ENCODE peak calls at places on chromosomes 11 and 22, in eight cellular contexts. S is adipocyte, U is transverse colon, L is LoVo, A is Peyer's patch, X is HFFc6, D is T-helper 1 cell, Y is GM23338. H is an unnamed sample.

GRCh38 chr11:19680824-19681368 is 31.7 kb upstream of the NAV2 start:
- DNase-seq in S (peak), U (no peak), L (no peak), A (no peak), X (peak), D (no peak), Y (no peak), H (no peak)

GRCh38 chr11:132452616-132453015 is 1079.7 kb downstream of the OPCML start:
- DNase-seq in S (no peak), U (no peak), L (no peak), A (no peak), X (no peak), D (no peak), Y (no peak), H (no peak)

GRCh38 chr11:85534806-85535205 is 92.3 kb downstream of the DLG2 start:
- DNase-seq in S (no peak), U (no peak), L (no peak), A (no peak), X (no peak), D (no peak), Y (no peak), H (no peak)

GRCh38 chr11:124970925-124971324 is 16.9 kb downstream of the CCDC15 start:
- DNase-seq in S (no peak), U (no peak), L (no peak), A (no peak), X (peak), D (no peak), Y (peak), H (no peak)

GRCh38 chr11:69365567-69365966 is 71.6 kb downstream of the MYEOV start:
- DNase-seq in S (no peak), U (no peak), L (no peak), A (no peak), X (no peak), D (no peak), Y (no peak), H (peak)

GRCh38 chr11:24697722-24698121 is 200.9 kb downstream of the LUZP2 start:
- DNase-seq in S (peak), U (no peak), L (no peak), A (no peak), X (no peak), D (no peak), Y (no peak), H (no peak)

GRCh38 chr11:128573674-128574073 is 13.7 kb downstream of the ETS1 start:
- DNase-seq in S (no peak), U (no peak), L (no peak), A (no peak), X (no peak), D (no peak), Y (no peak), H (no peak)

GRCh38 chr11:12052676-12053605 is 44.5 kb upstream of the DKK3 start:
- DNase-seq in S (no peak), U (no peak), L (no peak), A (no peak), X (no peak), D (no peak), Y (peak), H (no peak)

GRCh38 chr11:70928854-70929598 is 323.4 kb downstream of the SHANK2 start:
- DNase-seq in S (no peak), U (no peak), L (no peak), A (no peak), X (no peak), D (no peak), Y (peak), H (no peak)

GRCh38 chr11:69868871-69869270 is 49.7 kb upstream of the FGF3 start:
- DNase-seq in S (no peak), U (no peak), L (no peak), A (no peak), X (no peak), D (no peak), Y (no peak), H (peak)

GRCh38 chr11:32885556-32885955 is 7.1 kb upstream of the QSER1 start:
- DNase-seq in S (no peak), U (no peak), L (no peak), A (no peak), X (no peak), D (no peak), Y (peak), H (no peak)

GRCh38 chr22:36155702-36156101 is 4.9 kb downstream of the APOL3 start:
- DNase-seq in S (peak), U (peak), L (no peak), A (no peak), X (no peak), D (no peak), Y (no peak), H (peak)

GRCh38 chr11:13258855-13259254 is 18.7 kb upstream of the BMAL1 start:
- DNase-seq in S (no peak), U (no peak), L (no peak), A (no peak), X (no peak), D (no peak), Y (peak), H (no peak)

GRCh38 chr11:100991541-100991940 is 138.1 kb downstream of the PGR start:
- DNase-seq in S (no peak), U (no peak), L (no peak), A (no peak), X (no peak), D (no peak), Y (no peak), H (no peak)

GRCh38 chr22:48921411-48921903 is 906.2 kb downstream of the BRD1 start:
- DNase-seq in S (no peak), U (no peak), L (no peak), A (no peak), X (no peak), D (no peak), Y (no peak), H (no peak)

GRCh38 chr11:116073854-116074837 is 569.9 kb upstream of the CADM1 start:
- DNase-seq in S (no peak), U (no peak), L (no peak), A (no peak), X (no peak), D (no peak), Y (no peak), H (no peak)

GRCh38 chr11:125211191-125211953 is 46.8 kb downstream of the PKNOX2 start:
- DNase-seq in S (no peak), U (no peak), L (no peak), A (no peak), X (no peak), D (no peak), Y (peak), H (no peak)

GRCh38 chr22:28832731-28833130 is 32.4 kb upstream of the XBP1 start:
- DNase-seq in S (no peak), U (no peak), L (no peak), A (no peak), X (no peak), D (no peak), Y (no peak), H (no peak)

GRCh38 chr11:8233691-8234424 is 29.8 kb downstream of the LMO1 start:
- DNase-seq in S (peak), U (no peak), L (no peak), A (no peak), X (no peak), D (no peak), Y (no peak), H (no peak)

GRCh38 chr11:105589346-105589745 is 20.5 kb upstream of the GRIA4 start:
- DNase-seq in S (no peak), U (no peak), L (no peak), A (no peak), X (no peak), D (no peak), Y (no peak), H (no peak)

GRCh38 chr11:108654994-108655631 is 9.8 kb upstream of the DDX10 start:
- DNase-seq in S (peak), U (peak), L (peak), A (no peak), X (peak), D (no peak), Y (peak), H (no peak)

GRCh38 chr22:32771761-32772160 is 29.7 kb upstream of the TIMP3 start:
- DNase-seq in S (no peak), U (no peak), L (no peak), A (no peak), X (no peak), D (no peak), Y (no peak), H (no peak)

GRCh38 chr22:39183991-39184585 is 31.6 kb upstream of the CBX7 start:
- DNase-seq in S (no peak), U (no peak), L (no peak), A (peak), X (no peak), D (no peak), Y (peak), H (peak)

GRCh38 chr11:2194877-2195755 is 23.5 kb upstream of the TH start:
- DNase-seq in S (peak), U (peak), L (peak), A (peak), X (no peak), D (peak), Y (peak), H (no peak)

GRCh38 chr11:93591247-93591898 is 48.2 kb upstream of the SMCO4 start:
- DNase-seq in S (no peak), U (no peak), L (no peak), A (no peak), X (no peak), D (no peak), Y (no peak), H (no peak)

GRCh38 chr11:69059429-69059828 is 10.7 kb downstream of the TPCN2 start:
- DNase-seq in S (no peak), U (no peak), L (no peak), A (no peak), X (no peak), D (no peak), Y (no peak), H (no peak)

GRCh38 chr11:107702723-107703122 is 9.1 kb downstream of the SLN start:
- DNase-seq in S (no peak), U (no peak), L (no peak), A (no peak), X (no peak), D (no peak), Y (no peak), H (no peak)

GRCh38 chr11:105489431-105489830 is 120.4 kb upstream of the GRIA4 start:
- DNase-seq in S (peak), U (no peak), L (no peak), A (no peak), X (no peak), D (no peak), Y (no peak), H (no peak)

GRCh38 chr11:59614277-59615131 is 1.1 kb downstream of the OSBP start:
- DNase-seq in S (peak), U (no peak), L (no peak), A (no peak), X (no peak), D (no peak), Y (no peak), H (no peak)

GRCh38 chr22:30186535-30186934 is 60.0 kb downstream of the LIF start:
- DNase-seq in S (no peak), U (no peak), L (no peak), A (no peak), X (no peak), D (no peak), Y (no peak), H (no peak)

GRCh38 chr22:40431021-40431420 is 60.6 kb downstream of the SGSM3 start:
- DNase-seq in S (no peak), U (no peak), L (no peak), A (no peak), X (no peak), D (no peak), Y (no peak), H (no peak)

GRCh38 chr11:66857234-66857926 is 516 bp downstream of the LRFN4 start:
- DNase-seq in S (no peak), U (no peak), L (no peak), A (no peak), X (no peak), D (no peak), Y (peak), H (peak)